ENCODE peak calls at places on chromosomes 3 and 15, in four cellular contexts. One of them, this sample, is unnamed.
A peak's percentile ranks its signal among the peaks of the same experiment; 100 is the strongest.

GRCh38 chr3:8503871-8504610 is 2.4 kb downstream of the LMCD1 start:
- DNase-seq in fibroblast of lung: no peak
- DNase-seq in tibial nerve: no peak
- DNase-seq in fibroblast of mammary gland: peak; percentile 36
- DNase-seq in this sample: peak; percentile 65

GRCh38 chr3:31048143-31048542 is 153.7 kb upstream of the GADL1 start:
- DNase-seq in fibroblast of lung: no peak
- DNase-seq in tibial nerve: no peak
- DNase-seq in fibroblast of mammary gland: peak; percentile 32
- DNase-seq in this sample: no peak

GRCh38 chr3:170848294-170848917 is 21.6 kb downstream of the RPL22L1 start:
- DNase-seq in fibroblast of lung: peak; percentile 58
- DNase-seq in tibial nerve: no peak
- DNase-seq in fibroblast of mammary gland: peak; percentile 46
- DNase-seq in this sample: peak; percentile 39

GRCh38 chr3:80788914-80789313 is 972.5 kb downstream of the GBE1 start:
- DNase-seq in fibroblast of lung: no peak
- DNase-seq in tibial nerve: no peak
- DNase-seq in fibroblast of mammary gland: no peak
- DNase-seq in this sample: no peak

GRCh38 chr3:197541756-197542539 is 13.8 kb downstream of the BDH1 start:
- DNase-seq in fibroblast of lung: peak; percentile 72
- DNase-seq in tibial nerve: no peak
- DNase-seq in fibroblast of mammary gland: peak; percentile 89
- DNase-seq in this sample: peak; percentile 60

GRCh38 chr15:101171954-101172353 is 79.9 kb downstream of the CHSY1 start:
- DNase-seq in fibroblast of lung: no peak
- DNase-seq in tibial nerve: no peak
- DNase-seq in fibroblast of mammary gland: no peak
- DNase-seq in this sample: no peak

GRCh38 chr15:50884583-50884982 is 23.9 kb upstream of the AP4E1 start:
- DNase-seq in fibroblast of lung: no peak
- DNase-seq in tibial nerve: no peak
- DNase-seq in fibroblast of mammary gland: peak; percentile 35
- DNase-seq in this sample: peak; percentile 59

GRCh38 chr3:78725703-78726246 is 1042.0 kb downstream of the ROBO1 start:
- DNase-seq in fibroblast of lung: no peak
- DNase-seq in tibial nerve: no peak
- DNase-seq in fibroblast of mammary gland: no peak
- DNase-seq in this sample: peak; percentile 24

GRCh38 chr15:31331389-31331788 is 4.8 kb downstream of the KLF13 start:
- DNase-seq in fibroblast of lung: no peak
- DNase-seq in tibial nerve: no peak
- DNase-seq in fibroblast of mammary gland: no peak
- DNase-seq in this sample: no peak

GRCh38 chr3:122930371-122930997 is 97.1 kb downstream of the SEMA5B start:
- DNase-seq in fibroblast of lung: no peak
- DNase-seq in tibial nerve: no peak
- DNase-seq in fibroblast of mammary gland: no peak
- DNase-seq in this sample: no peak

GRCh38 chr15:84947947-84948830 is 33.5 kb upstream of the PDE8A start:
- DNase-seq in fibroblast of lung: peak; percentile 98
- DNase-seq in tibial nerve: no peak
- DNase-seq in fibroblast of mammary gland: peak; percentile 99
- DNase-seq in this sample: peak; percentile 73

GRCh38 chr3:1374471-1374870 is 281.6 kb downstream of the CNTN6 start:
- DNase-seq in fibroblast of lung: no peak
- DNase-seq in tibial nerve: no peak
- DNase-seq in fibroblast of mammary gland: no peak
- DNase-seq in this sample: no peak

GRCh38 chr3:114446605-114447004 is 152.8 kb downstream of the TIGIT start:
- DNase-seq in fibroblast of lung: no peak
- DNase-seq in tibial nerve: no peak
- DNase-seq in fibroblast of mammary gland: peak; percentile 29
- DNase-seq in this sample: no peak

GRCh38 chr3:159637895-159638542 is 350.6 kb upstream of the IL12A start:
- DNase-seq in fibroblast of lung: peak; percentile 53
- DNase-seq in tibial nerve: no peak
- DNase-seq in fibroblast of mammary gland: peak; percentile 53
- DNase-seq in this sample: peak; percentile 24

GRCh38 chr3:141275973-141276372 is 44.3 kb downstream of the PXYLP1 start:
- DNase-seq in fibroblast of lung: peak; percentile 76
- DNase-seq in tibial nerve: no peak
- DNase-seq in fibroblast of mammary gland: peak; percentile 43
- DNase-seq in this sample: peak; percentile 96

GRCh38 chr3:127015282-127016042 is 32.5 kb downstream of the PLXNA1 start:
- DNase-seq in fibroblast of lung: no peak
- DNase-seq in tibial nerve: no peak
- DNase-seq in fibroblast of mammary gland: no peak
- DNase-seq in this sample: no peak

GRCh38 chr3:48564022-48564421 is 441 bp upstream of the UCN2 start:
- DNase-seq in fibroblast of lung: peak; percentile 57
- DNase-seq in tibial nerve: peak; percentile 22
- DNase-seq in fibroblast of mammary gland: peak; percentile 70
- DNase-seq in this sample: peak; percentile 62

GRCh38 chr3:177982034-177982433 is 554.2 kb upstream of the KCNMB2 start:
- DNase-seq in fibroblast of lung: peak; percentile 51
- DNase-seq in tibial nerve: no peak
- DNase-seq in fibroblast of mammary gland: peak; percentile 52
- DNase-seq in this sample: no peak

GRCh38 chr15:32853667-32854066 is 135.9 kb downstream of the GREM1 start:
- DNase-seq in fibroblast of lung: no peak
- DNase-seq in tibial nerve: no peak
- DNase-seq in fibroblast of mammary gland: no peak
- DNase-seq in this sample: no peak

GRCh38 chr3:130276203-130276803 is 69.2 kb upstream of the COL6A5 start:
- DNase-seq in fibroblast of lung: peak; percentile 74
- DNase-seq in tibial nerve: no peak
- DNase-seq in fibroblast of mammary gland: peak; percentile 69
- DNase-seq in this sample: peak; percentile 65

GRCh38 chr15:98111806-98112205 is 151.3 kb downstream of the ARRDC4 start:
- DNase-seq in fibroblast of lung: no peak
- DNase-seq in tibial nerve: no peak
- DNase-seq in fibroblast of mammary gland: no peak
- DNase-seq in this sample: no peak

GRCh38 chr3:140205598-140205997 is 270.6 kb downstream of the CLSTN2 start:
- DNase-seq in fibroblast of lung: no peak
- DNase-seq in tibial nerve: no peak
- DNase-seq in fibroblast of mammary gland: no peak
- DNase-seq in this sample: no peak

GRCh38 chr3:23455084-23455483 is 252.0 kb downstream of the UBE2E2 start:
- DNase-seq in fibroblast of lung: peak; percentile 89
- DNase-seq in tibial nerve: no peak
- DNase-seq in fibroblast of mammary gland: peak; percentile 90
- DNase-seq in this sample: peak; percentile 84

GRCh38 chr15:70526974-70527325 is 236.4 kb downstream of the UACA start:
- DNase-seq in fibroblast of lung: no peak
- DNase-seq in tibial nerve: no peak
- DNase-seq in fibroblast of mammary gland: no peak
- DNase-seq in this sample: no peak
- H3K4me3 ChIP-seq in fibroblast of lung: no peak overlapping the region
- H3K4me3 ChIP-seq in tibial nerve: peak overlapping the region; percentile 7
- H3K4me3 ChIP-seq in fibroblast of mammary gland: no peak overlapping the region
- H3K4me3 ChIP-seq in this sample: no peak overlapping the region

DNA sequence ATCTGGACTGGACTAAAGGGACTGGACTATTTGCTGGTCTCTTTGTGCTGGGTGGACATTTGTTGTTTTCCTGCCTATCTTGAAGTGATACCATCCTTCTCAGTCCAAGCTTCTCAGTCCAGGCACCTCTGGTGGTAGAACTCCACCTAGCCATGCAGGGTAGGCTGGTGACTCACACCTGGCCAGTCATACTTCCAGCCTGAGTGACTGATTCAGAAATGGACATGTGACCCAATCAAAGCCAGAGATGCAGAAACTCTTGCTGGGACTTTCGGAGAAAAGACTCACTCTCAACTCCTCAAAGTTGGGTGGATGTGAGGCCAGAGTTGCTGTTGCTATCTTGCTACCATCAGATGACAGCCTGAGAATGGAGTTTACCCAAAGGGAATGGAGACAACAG is 5.6 kb upstream of the ASB14 start:
- DNase-seq in fibroblast of lung: no peak
- DNase-seq in tibial nerve: no peak
- DNase-seq in fibroblast of mammary gland: peak; percentile 58
- DNase-seq in this sample: no peak
- TF ChIP-seq CTCF in fibroblast of lung: no peak
- TF ChIP-seq CTCF in tibial nerve: no peak
- TF ChIP-seq CTCF in fibroblast of mammary gland: peak; percentile 23
- TF ChIP-seq CTCF in this sample: no peak

DNA sequence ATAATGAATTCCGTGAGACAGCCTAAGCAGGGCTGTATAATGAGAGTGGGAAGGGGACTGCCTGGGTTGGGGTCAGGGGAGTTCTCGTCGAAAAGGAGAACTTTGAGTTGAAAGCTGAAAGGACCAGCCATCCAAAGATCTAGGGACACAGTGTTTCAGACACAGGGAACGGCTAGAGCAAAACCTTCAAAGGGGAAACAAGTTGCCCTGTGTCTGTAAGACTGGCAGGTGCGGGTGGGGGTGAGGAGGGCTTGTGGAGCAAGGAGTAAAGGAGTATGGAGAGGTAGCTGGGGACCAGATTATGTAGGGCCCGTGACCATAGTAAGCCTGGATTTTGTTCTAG is 1.3 kb upstream of the SRP14 start:
- DNase-seq in fibroblast of lung: no peak
- DNase-seq in tibial nerve: no peak
- DNase-seq in fibroblast of mammary gland: no peak
- DNase-seq in this sample: no peak
- H3K4me3 ChIP-seq in fibroblast of lung: no peak overlapping the region
- H3K4me3 ChIP-seq in tibial nerve: no peak overlapping the region
- H3K4me3 ChIP-seq in fibroblast of mammary gland: peak overlapping the region; percentile 8
- H3K4me3 ChIP-seq in this sample: no peak overlapping the region

DNA sequence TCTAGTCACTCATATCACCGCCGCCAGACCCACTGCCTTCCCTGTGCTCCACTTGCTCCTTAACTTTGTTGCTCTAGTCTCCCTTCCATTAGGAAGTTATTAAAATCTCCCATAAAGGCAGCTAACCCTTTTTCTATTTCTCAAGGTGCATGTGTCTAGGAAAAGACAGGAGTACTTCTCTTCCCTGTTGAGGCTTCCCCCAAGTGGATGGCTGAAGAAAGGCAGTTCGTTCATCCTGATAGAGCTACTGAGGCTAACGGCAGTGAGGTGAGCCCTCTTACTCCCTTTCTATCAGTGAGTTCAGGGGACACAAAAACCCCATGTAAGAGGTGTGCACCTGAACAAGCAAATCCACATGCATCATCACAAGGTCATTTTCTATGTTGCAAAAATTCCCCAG is 397.8 kb downstream of the IGSF11 start:
- DNase-seq in fibroblast of lung: no peak
- DNase-seq in tibial nerve: no peak
- DNase-seq in fibroblast of mammary gland: no peak
- DNase-seq in this sample: no peak
- TF ChIP-seq CTCF in fibroblast of lung: no peak
- TF ChIP-seq CTCF in tibial nerve: no peak
- TF ChIP-seq CTCF in fibroblast of mammary gland: no peak
- TF ChIP-seq CTCF in this sample: no peak